ENCODE peak calls at places on chromosome 4, in five cellular contexts. A, G, N, F and I are unnamed samples.

GRCh38 chr4:113835005-113835404 is 73.5 kb upstream of the CAMK2D start:
- DNase-seq in A (no peak), G (no peak), N (peak; percentile 10), F (no peak), I (no peak)

GRCh38 chr4:3342182-3342854 is 49.5 kb downstream of the RGS12 start:
- DNase-seq in A (peak; percentile 80), G (no peak), N (peak; percentile 43), F (peak; percentile 70), I (peak; percentile 6)

GRCh38 chr4:53365121-53365485 is 758 bp downstream of the SCFD2 start:
- DNase-seq in A (no peak), G (no peak), N (peak; percentile 4), F (no peak), I (peak; percentile 42)

GRCh38 chr4:163808091-163808490 is 313.6 kb downstream of the TMA16 start:
- DNase-seq in A (no peak), G (no peak), N (no peak), F (no peak), I (no peak)

GRCh38 chr4:145045180-145045579 is 52.8 kb downstream of the ANAPC10 start:
- DNase-seq in A (no peak), G (no peak), N (no peak), F (no peak), I (no peak)

GRCh38 chr4:64271601-64272081 is 137.6 kb downstream of the TECRL start:
- DNase-seq in A (peak; percentile 77), G (no peak), N (peak; percentile 74), F (peak; percentile 67), I (no peak)

GRCh38 chr4:22237155-22237751 is 278.6 kb downstream of the ADGRA3 start:
- DNase-seq in A (peak; percentile 56), G (peak; percentile 29), N (peak; percentile 39), F (peak; percentile 13), I (peak; percentile 39)

GRCh38 chr4:180695851-180696250 is 1547.4 kb upstream of the TENM3 start:
- DNase-seq in A (peak; percentile 93), G (no peak), N (peak; percentile 81), F (no peak), I (no peak)

GRCh38 chr4:177375372-177375771 is 65.7 kb downstream of the NEIL3 start:
- DNase-seq in A (no peak), G (no peak), N (no peak), F (no peak), I (no peak)

GRCh38 chr4:3485882-3486555 is 22.9 kb downstream of the DOK7 start:
- DNase-seq in A (no peak), G (no peak), N (no peak), F (no peak), I (no peak)

GRCh38 chr4:40327340-40327739 is 7.8 kb upstream of the CHRNA9 start:
- DNase-seq in A (no peak), G (no peak), N (no peak), F (no peak), I (no peak)

GRCh38 chr4:142435599-142436235 is 410.4 kb downstream of the INPP4B start:
- DNase-seq in A (no peak), G (no peak), N (no peak), F (no peak), I (no peak)

GRCh38 chr4:172099376-172099775 is 286.2 kb downstream of the GALNTL6 start:
- DNase-seq in A (no peak), G (no peak), N (no peak), F (no peak), I (no peak)

GRCh38 chr4:77104405-77105292 is 28.9 kb upstream of the CCNI start:
- DNase-seq in A (no peak), G (no peak), N (no peak), F (no peak), I (no peak)

GRCh38 chr4:177023951-177024350 is 231.2 kb upstream of the VEGFC start:
- DNase-seq in A (no peak), G (no peak), N (no peak), F (no peak), I (no peak)

GRCh38 chr4:8185280-8185679 is 13.8 kb upstream of the SH3TC1 start:
- DNase-seq in A (no peak), G (no peak), N (peak; percentile 77), F (no peak), I (no peak)

GRCh38 chr4:17788956-17789355 is 7.5 kb upstream of the FAM184B start:
- DNase-seq in A (no peak), G (no peak), N (no peak), F (no peak), I (no peak)

GRCh38 chr4:33160126-33160525 is 2440.0 kb downstream of the PCDH7 start:
- DNase-seq in A (peak; percentile 62), G (no peak), N (peak; percentile 31), F (peak; percentile 0), I (peak; percentile 3)

GRCh38 chr4:2269206-2269531 is 7.3 kb upstream of the MXD4 start:
- DNase-seq in A (no peak), G (no peak), N (no peak), F (no peak), I (no peak)